ENCODE peak calls at places on chromosomes 5 and 9, in five cellular contexts. One of them, this sample, is unnamed.

GRCh38 chr9:83039303-83039702 is 23.6 kb downstream of the RASEF start:
- DNase-seq in fibroblast of gingiva: no peak
- DNase-seq in GM12891: no peak
- DNase-seq in activated CD8-positive, alpha-beta memory T cell treated with anti-CD3 and anti-CD28 coated beads for 48 hours: no peak
- DNase-seq in astrocyte of the hippocampus: no peak
- DNase-seq in this sample: no peak

GRCh38 chr9:12774861-12775367 is at the start of gene LURAP1L:
- DNase-seq in astrocyte of the hippocampus: peak
- DNase-seq in fibroblast of gingiva: peak
- DNase-seq in GM12891: no peak
- DNase-seq in activated CD8-positive, alpha-beta memory T cell treated with anti-CD3 and anti-CD28 coated beads for 48 hours: no peak
- DNase-seq in this sample: peak

GRCh38 chr9:38432922-38433510 is 8.8 kb upstream of the IGFBPL1 start:
- DNase-seq in GM12891: no peak
- DNase-seq in fibroblast of gingiva: peak
- DNase-seq in activated CD8-positive, alpha-beta memory T cell treated with anti-CD3 and anti-CD28 coated beads for 48 hours: no peak
- DNase-seq in astrocyte of the hippocampus: peak
- DNase-seq in this sample: peak

GRCh38 chr5:308672-309271 is 12.7 kb upstream of the AHRR start:
- DNase-seq in fibroblast of gingiva: no peak
- DNase-seq in activated CD8-positive, alpha-beta memory T cell treated with anti-CD3 and anti-CD28 coated beads for 48 hours: no peak
- DNase-seq in astrocyte of the hippocampus: peak
- DNase-seq in GM12891: no peak
- DNase-seq in this sample: no peak

GRCh38 chr9:93826209-93826608 is 128.9 kb downstream of the BARX1 start:
- DNase-seq in activated CD8-positive, alpha-beta memory T cell treated with anti-CD3 and anti-CD28 coated beads for 48 hours: peak
- DNase-seq in fibroblast of gingiva: no peak
- DNase-seq in GM12891: no peak
- DNase-seq in astrocyte of the hippocampus: no peak
- DNase-seq in this sample: no peak

GRCh38 chr9:88949425-88949824 is 41.8 kb upstream of the S1PR3 start:
- DNase-seq in astrocyte of the hippocampus: peak
- DNase-seq in GM12891: no peak
- DNase-seq in activated CD8-positive, alpha-beta memory T cell treated with anti-CD3 and anti-CD28 coated beads for 48 hours: no peak
- DNase-seq in fibroblast of gingiva: no peak
- DNase-seq in this sample: peak

GRCh38 chr9:84435902-84436301 is 95.3 kb upstream of the SLC28A3 start:
- DNase-seq in GM12891: no peak
- DNase-seq in astrocyte of the hippocampus: no peak
- DNase-seq in fibroblast of gingiva: no peak
- DNase-seq in activated CD8-positive, alpha-beta memory T cell treated with anti-CD3 and anti-CD28 coated beads for 48 hours: no peak
- DNase-seq in this sample: no peak

GRCh38 chr5:16066320-16066719 is 113.3 kb downstream of the MARCHF11 start:
- DNase-seq in activated CD8-positive, alpha-beta memory T cell treated with anti-CD3 and anti-CD28 coated beads for 48 hours: no peak
- DNase-seq in fibroblast of gingiva: no peak
- DNase-seq in GM12891: no peak
- DNase-seq in astrocyte of the hippocampus: no peak
- DNase-seq in this sample: no peak

GRCh38 chr5:175711472-175712312 is 53.8 kb downstream of the HRH2 start:
- DNase-seq in activated CD8-positive, alpha-beta memory T cell treated with anti-CD3 and anti-CD28 coated beads for 48 hours: no peak
- DNase-seq in GM12891: no peak
- DNase-seq in astrocyte of the hippocampus: no peak
- DNase-seq in fibroblast of gingiva: no peak
- DNase-seq in this sample: no peak

GRCh38 chr5:138179277-138179857 is 455 bp downstream of the KIF20A start:
- DNase-seq in activated CD8-positive, alpha-beta memory T cell treated with anti-CD3 and anti-CD28 coated beads for 48 hours: peak
- DNase-seq in fibroblast of gingiva: no peak
- DNase-seq in GM12891: no peak
- DNase-seq in astrocyte of the hippocampus: peak
- DNase-seq in this sample: peak

GRCh38 chr5:65034029-65034781 is 265.5 kb downstream of the CWC27 start:
- DNase-seq in astrocyte of the hippocampus: no peak
- DNase-seq in GM12891: no peak
- DNase-seq in activated CD8-positive, alpha-beta memory T cell treated with anti-CD3 and anti-CD28 coated beads for 48 hours: no peak
- DNase-seq in fibroblast of gingiva: peak
- DNase-seq in this sample: no peak

GRCh38 chr5:126826619-126827215 is 49.8 kb downstream of the LMNB1 start:
- DNase-seq in activated CD8-positive, alpha-beta memory T cell treated with anti-CD3 and anti-CD28 coated beads for 48 hours: no peak
- DNase-seq in GM12891: no peak
- DNase-seq in fibroblast of gingiva: no peak
- DNase-seq in astrocyte of the hippocampus: no peak
- DNase-seq in this sample: no peak

GRCh38 chr9:83466877-83467276 is 71.3 kb downstream of the FRMD3 start:
- DNase-seq in astrocyte of the hippocampus: no peak
- DNase-seq in GM12891: no peak
- DNase-seq in activated CD8-positive, alpha-beta memory T cell treated with anti-CD3 and anti-CD28 coated beads for 48 hours: no peak
- DNase-seq in fibroblast of gingiva: no peak
- DNase-seq in this sample: no peak

GRCh38 chr5:149956685-149957084 is 3.9 kb upstream of the SLC26A2 start:
- DNase-seq in fibroblast of gingiva: no peak
- DNase-seq in activated CD8-positive, alpha-beta memory T cell treated with anti-CD3 and anti-CD28 coated beads for 48 hours: no peak
- DNase-seq in GM12891: no peak
- DNase-seq in astrocyte of the hippocampus: no peak
- DNase-seq in this sample: no peak

GRCh38 chr9:103364753-103365152 is 369.6 kb downstream of the CYLC2 start:
- DNase-seq in astrocyte of the hippocampus: peak
- DNase-seq in activated CD8-positive, alpha-beta memory T cell treated with anti-CD3 and anti-CD28 coated beads for 48 hours: no peak
- DNase-seq in GM12891: no peak
- DNase-seq in fibroblast of gingiva: peak
- DNase-seq in this sample: no peak

GRCh38 chr5:35198096-35198495 is 32.2 kb downstream of the PRLR start:
- DNase-seq in astrocyte of the hippocampus: peak
- DNase-seq in GM12891: no peak
- DNase-seq in activated CD8-positive, alpha-beta memory T cell treated with anti-CD3 and anti-CD28 coated beads for 48 hours: no peak
- DNase-seq in fibroblast of gingiva: peak
- DNase-seq in this sample: peak

GRCh38 chr5:155040984-155041383 is 27.4 kb downstream of the KIF4B start:
- DNase-seq in GM12891: no peak
- DNase-seq in activated CD8-positive, alpha-beta memory T cell treated with anti-CD3 and anti-CD28 coated beads for 48 hours: no peak
- DNase-seq in astrocyte of the hippocampus: no peak
- DNase-seq in fibroblast of gingiva: no peak
- DNase-seq in this sample: no peak

GRCh38 chr9:125659954-125660353 is 47.1 kb downstream of the MAPKAP1 start:
- DNase-seq in astrocyte of the hippocampus: peak
- DNase-seq in fibroblast of gingiva: peak
- DNase-seq in activated CD8-positive, alpha-beta memory T cell treated with anti-CD3 and anti-CD28 coated beads for 48 hours: no peak
- DNase-seq in GM12891: no peak
- DNase-seq in this sample: peak

GRCh38 chr5:6222121-6222520 is 156.2 kb downstream of the MED10 start:
- DNase-seq in activated CD8-positive, alpha-beta memory T cell treated with anti-CD3 and anti-CD28 coated beads for 48 hours: no peak
- DNase-seq in GM12891: no peak
- DNase-seq in fibroblast of gingiva: no peak
- DNase-seq in astrocyte of the hippocampus: no peak
- DNase-seq in this sample: peak

GRCh38 chr5:87418506-87418905 is 5.8 kb upstream of the CCNH start:
- DNase-seq in activated CD8-positive, alpha-beta memory T cell treated with anti-CD3 and anti-CD28 coated beads for 48 hours: no peak
- DNase-seq in fibroblast of gingiva: no peak
- DNase-seq in astrocyte of the hippocampus: no peak
- DNase-seq in GM12891: no peak
- DNase-seq in this sample: no peak

GRCh38 chr5:25963251-25964008 is 1075.0 kb downstream of the CDH9 start:
- DNase-seq in activated CD8-positive, alpha-beta memory T cell treated with anti-CD3 and anti-CD28 coated beads for 48 hours: no peak
- DNase-seq in GM12891: no peak
- DNase-seq in fibroblast of gingiva: no peak
- DNase-seq in astrocyte of the hippocampus: no peak
- DNase-seq in this sample: no peak